ENCODE peak calls at places on chromosomes 11 and 22, in five cellular contexts. T, I, A, M and J are unnamed samples.

GRCh38 chr11:2746401-2747230 is 46.8 kb upstream of the KCNQ1OT1 start:
- DNase-seq in M (no peak), T (no peak), I (no peak), A (no peak), J (no peak)

GRCh38 chr11:79973701-79974626 is 533.1 kb upstream of the TENM4 start:
- DNase-seq in A (no peak), T (peak; percentile 16), M (peak; percentile 7), I (no peak), J (no peak)

GRCh38 chr11:110184974-110185597 is 91.9 kb downstream of the ZC3H12C start:
- DNase-seq in T (peak; percentile 86), A (peak; percentile 52), I (no peak), M (peak; percentile 99), J (peak; percentile 82)

GRCh38 chr22:46586123-46586519 is 34.1 kb upstream of the GRAMD4 start:
- DNase-seq in T (no peak), M (no peak), I (no peak), A (no peak), J (no peak)

GRCh38 chr11:20488352-20488751 is 100.8 kb downstream of the PRMT3 start:
- DNase-seq in T (no peak), A (no peak), I (no peak), M (no peak), J (no peak)

GRCh38 chr11:36433896-36434295 is 76.2 kb downstream of the TRAF6 start:
- DNase-seq in T (no peak), I (no peak), M (no peak), A (no peak), J (no peak)

GRCh38 chr11:119594639-119595249 is 134.3 kb downstream of the NECTIN1 start:
- DNase-seq in M (peak; percentile 84), I (no peak), T (peak; percentile 33), A (peak; percentile 81), J (peak; percentile 85)

GRCh38 chr11:795638-796564 is 2.2 kb downstream of the SLC25A22 start:
- DNase-seq in I (peak; percentile 80), A (peak; percentile 89), M (peak; percentile 87), T (peak; percentile 77), J (peak; percentile 79)

GRCh38 chr11:111426615-111427014 is 47.5 kb upstream of the POU2AF1 start:
- DNase-seq in T (peak; percentile 91), M (no peak), I (no peak), A (no peak), J (no peak)

GRCh38 chr11:113021111-113021510 is 59.9 kb downstream of the NCAM1 start:
- DNase-seq in A (no peak), T (no peak), M (no peak), I (no peak), J (no peak)

GRCh38 chr11:8357505-8357888 is 93.8 kb upstream of the LMO1 start:
- DNase-seq in I (no peak), A (no peak), T (no peak), M (no peak), J (no peak)

GRCh38 chr11:94243571-94244229 is 60.7 kb upstream of the IZUMO1R start:
- DNase-seq in M (no peak), T (no peak), I (no peak), A (no peak), J (no peak)

GRCh38 chr22:48944756-48945620 is 882.7 kb downstream of the BRD1 start:
- DNase-seq in T (no peak), A (no peak), I (no peak), M (no peak), J (no peak)

GRCh38 chr11:8693010-8693551 is 10.5 kb downstream of the RPL27A start:
- DNase-seq in A (no peak), T (peak; percentile 48), M (no peak), I (no peak), J (no peak)

GRCh38 chr22:20646906-20647305 is 127.0 kb upstream of the SERPIND1 start:
- DNase-seq in T (no peak), M (no peak), A (no peak), I (no peak), J (no peak)

GRCh38 chr11:58286249-58286648 is 18.2 kb upstream of the OR10W1 start:
- DNase-seq in M (peak; percentile 54), T (peak; percentile 67), A (peak; percentile 30), I (no peak), J (peak; percentile 66)

GRCh38 chr11:285021-285893 is 3.7 kb upstream of the PGGHG start:
- DNase-seq in T (no peak), I (no peak), A (no peak), M (no peak), J (no peak)

GRCh38 chr11:19980957-19981669 is 179.2 kb downstream of the DBX1 start:
- DNase-seq in A (peak; percentile 95), M (peak; percentile 96), I (no peak), T (no peak), J (no peak)

GRCh38 chr22:36569999-36570398 is 41.0 kb upstream of the EIF3D start:
- DNase-seq in M (peak; percentile 55), A (peak; percentile 30), T (peak; percentile 53), I (no peak), J (no peak)

GRCh38 chr11:86115542-86116385 is 46.9 kb upstream of the PICALM start:
- DNase-seq in T (peak; percentile 59), M (peak; percentile 8), A (no peak), I (no peak), J (peak; percentile 22)

GRCh38 chr11:116742104-116742503 is 30.7 kb downstream of the BUD13 start:
- DNase-seq in I (no peak), M (peak; percentile 55), T (peak; percentile 27), A (peak; percentile 14), J (no peak)

GRCh38 chr22:36734171-36735058 is 30.9 kb upstream of the CACNG2 start:
- DNase-seq in T (no peak), I (no peak), M (peak; percentile 12), A (peak; percentile 22), J (peak; percentile 23)

GRCh38 chr11:441418-442274 is at the start of gene ANO9:
- DNase-seq in M (no peak), T (peak; percentile 53), I (peak; percentile 68), A (no peak), J (peak; percentile 58)

GRCh38 chr11:16527525-16528246 is 171.3 kb upstream of the SOX6 start:
- DNase-seq in A (no peak), I (no peak), M (no peak), T (no peak), J (no peak)

GRCh38 chr11:118622376-118623290 is 15.2 kb downstream of the PHLDB1 start:
- DNase-seq in T (peak; percentile 95), I (no peak), M (peak; percentile 70), A (peak; percentile 87), J (peak; percentile 94)

GRCh38 chr22:19610518-19611253 is 86.5 kb upstream of the CLDN5 start:
- DNase-seq in I (no peak), A (no peak), M (no peak), T (no peak), J (no peak)

GRCh38 chr11:77191823-77192495 is 63.9 kb downstream of the MYO7A start:
- DNase-seq in I (peak; percentile 44), M (peak; percentile 21), T (peak; percentile 91), A (peak; percentile 51), J (peak; percentile 99)

GRCh38 chr11:33721291-33721840 is 14.9 kb downstream of the CD59 start:
- DNase-seq in I (no peak), A (peak; percentile 60), M (no peak), T (peak; percentile 44), J (peak; percentile 81)

GRCh38 chr22:31857247-31857646 is 87.1 kb upstream of the YWHAH start:
- DNase-seq in T (peak; percentile 70), I (no peak), A (no peak), M (no peak), J (no peak)

GRCh38 chr22:29663230-29663826 is 56.5 kb upstream of the CABP7 start:
- DNase-seq in T (no peak), A (peak; percentile 37), M (no peak), I (no peak), J (no peak)

GRCh38 chr11:134785660-134786284 is 373.7 kb upstream of the B3GAT1 start:
- DNase-seq in I (no peak), A (no peak), T (no peak), M (no peak), J (no peak)

GRCh38 chr22:33443688-33444087 is 385.5 kb upstream of the SYN3 start:
- DNase-seq in I (no peak), A (no peak), M (no peak), T (no peak), J (no peak)

GRCh38 chr11:64898541-64898940 is 18.5 kb downstream of the ATG2A start:
- DNase-seq in I (no peak), A (no peak), M (no peak), T (no peak), J (no peak)

GRCh38 chr11:1087961-1088926 is 13.6 kb downstream of the MUC2 start:
- DNase-seq in M (no peak), A (no peak), T (no peak), I (no peak), J (no peak)

GRCh38 chr11:130437848-130438247 is 9.4 kb upstream of the ADAMTS8 start:
- DNase-seq in I (no peak), M (no peak), T (peak; percentile 90), A (no peak), J (no peak)

GRCh38 chr11:130435671-130436070 is 7.3 kb upstream of the ADAMTS8 start:
- DNase-seq in M (no peak), I (no peak), A (no peak), T (peak; percentile 87), J (peak; percentile 42)

GRCh38 chr11:130434521-130435223 is 6.3 kb upstream of the ADAMTS8 start:
- DNase-seq in I (peak; percentile 35), M (peak; percentile 87), A (peak; percentile 82), T (peak; percentile 84), J (peak; percentile 96)

GRCh38 chr11:130433357-130433756 is 4.9 kb upstream of the ADAMTS8 start:
- DNase-seq in I (no peak), A (peak; percentile 52), M (no peak), T (no peak), J (no peak)

GRCh38 chr11:130436171-130436570 is 7.8 kb upstream of the ADAMTS8 start:
- DNase-seq in A (peak; percentile 21), I (no peak), T (no peak), M (no peak), J (no peak)
- H3K4me3 ChIP-seq in A (no peak overlapping the region), I (no peak overlapping the region), T (no peak overlapping the region), M (no peak overlapping the region), J (no peak overlapping the region)

GRCh38 chr11:12066056-12066798 is 44.2 kb upstream of the MICAL2 start:
- DNase-seq in T (peak; percentile 100), I (no peak), A (peak; percentile 93), M (peak; percentile 79), J (peak; percentile 96)
- H3K4me3 ChIP-seq in T (no peak overlapping the region), I (no peak overlapping the region), A (no peak overlapping the region), M (no peak overlapping the region), J (no peak overlapping the region)

GRCh38 chr22:21693333-21693998 is 27.7 kb downstream of the PPIL2 start:
- DNase-seq in T (no peak), A (no peak), M (no peak), I (no peak), J (no peak)

GRCh38 chr22:21694795-21695431 is 29.1 kb downstream of the PPIL2 start:
- DNase-seq in T (no peak), A (no peak), M (no peak), I (no peak), J (no peak)

GRCh38 chr22:21695432-21696085 is 29.7 kb downstream of the PPIL2 start:
- DNase-seq in I (no peak), T (no peak), A (no peak), M (no peak), J (no peak)

GRCh38 chr22:21694394-21694793 is 28.6 kb downstream of the PPIL2 start:
- DNase-seq in I (no peak), A (no peak), M (no peak), T (no peak), J (no peak)

GRCh38 chr22:21693999-21694341 is 28.2 kb downstream of the PPIL2 start:
- DNase-seq in T (no peak), A (no peak), M (no peak), I (no peak), J (no peak)
- H3K4me3 ChIP-seq in T (no peak overlapping the region), A (no peak overlapping the region), M (no peak overlapping the region), I (no peak overlapping the region), J (no peak overlapping the region)

GRCh38 chr11:123841189-123841588 is 35.0 kb upstream of the OR6M1 start:
- DNase-seq in M (no peak), A (no peak), T (peak; percentile 36), I (no peak), J (no peak)
- H3K4me3 ChIP-seq in M (no peak overlapping the region), A (no peak overlapping the region), T (no peak overlapping the region), I (no peak overlapping the region), J (no peak overlapping the region)